ENCODE peak calls at places on chromosomes 1 and 21, in eight cellular contexts. D is T-helper 22 cell, J is amniotic stem cell, L is WERI-Rb-1, E is dorsolateral prefrontal cortex, Z is fibroblast of gingiva, Q is Panc1, G is Kasumi-1. B is an unnamed sample.

GRCh38 chr1:30749691-30750583 is 7.6 kb downstream of the LAPTM5 start:
- DNase-seq in D (peak; percentile 81), J (no peak), L (no peak), E (no peak), Z (no peak), Q (no peak), G (no peak), B (no peak)

GRCh38 chr21:25421327-25422028 is 185.8 kb downstream of the MRPL39 start:
- DNase-seq in D (peak; percentile 10), J (peak; percentile 45), L (peak; percentile 63), E (no peak), Z (peak; percentile 55), Q (peak; percentile 30), G (peak; percentile 69), B (no peak)

GRCh38 chr1:205351984-205352713 is 4.6 kb downstream of the KLHDC8A start:
- DNase-seq in D (no peak), J (no peak), L (peak; percentile 100), E (no peak), Z (no peak), Q (no peak), G (no peak), B (no peak)

GRCh38 chr1:209076688-209077087 is 506.8 kb upstream of the CAMK1G start:
- DNase-seq in D (no peak), J (no peak), L (peak; percentile 47), E (no peak), Z (no peak), Q (peak; percentile 4), G (no peak), B (no peak)

GRCh38 chr1:164720329-164721036 is 161.5 kb downstream of the PBX1 start:
- DNase-seq in D (no peak), J (no peak), L (no peak), E (no peak), Z (no peak), Q (no peak), G (no peak), B (no peak)

GRCh38 chr21:42553435-42553834 is 39.8 kb downstream of the SLC37A1 start:
- DNase-seq in D (no peak), J (no peak), L (no peak), E (no peak), Z (no peak), Q (no peak), G (no peak), B (no peak)

GRCh38 chr1:151314137-151314875 is 12.9 kb downstream of the PI4KB start:
- DNase-seq in D (no peak), J (peak; percentile 42), L (no peak), E (peak; percentile 91), Z (peak; percentile 82), Q (no peak), G (no peak), B (no peak)

GRCh38 chr1:19483261-19483660 is 2.1 kb downstream of the CAPZB start:
- DNase-seq in D (no peak), J (no peak), L (no peak), E (no peak), Z (no peak), Q (no peak), G (no peak), B (no peak)

GRCh38 chr21:42189860-42190491 is 29.0 kb upstream of the ABCG1 start:
- DNase-seq in D (no peak), J (no peak), L (no peak), E (no peak), Z (no peak), Q (no peak), G (no peak), B (no peak)

GRCh38 chr1:10132316-10132715 is 78.1 kb upstream of the KIF1B start:
- DNase-seq in D (no peak), J (no peak), L (no peak), E (no peak), Z (no peak), Q (no peak), G (no peak), B (no peak)

GRCh38 chr1:241722984-241723383 is 70.9 kb downstream of the WDR64 start:
- DNase-seq in D (no peak), J (no peak), L (no peak), E (no peak), Z (no peak), Q (no peak), G (no peak), B (no peak)

GRCh38 chr1:85554630-85555327 is 25.8 kb upstream of the CCN1 start:
- DNase-seq in D (no peak), J (peak; percentile 39), L (no peak), E (no peak), Z (peak; percentile 31), Q (no peak), G (no peak), B (no peak)

GRCh38 chr1:194339451-194339850 is 1153.0 kb upstream of the B3GALT2 start:
- DNase-seq in D (no peak), J (no peak), L (no peak), E (no peak), Z (no peak), Q (no peak), G (no peak), B (no peak)

GRCh38 chr1:156126043-156126700 is 11.7 kb downstream of the LMNA start:
- DNase-seq in D (peak; percentile 81), J (peak; percentile 83), L (peak; percentile 61), E (peak; percentile 65), Z (peak; percentile 95), Q (no peak), G (peak; percentile 97), B (peak; percentile 88)

GRCh38 chr1:232965124-232965911 is 14.9 kb downstream of the NTPCR start:
- DNase-seq in D (no peak), J (no peak), L (peak; percentile 78), E (no peak), Z (no peak), Q (no peak), G (no peak), B (no peak)

GRCh38 chr1:33724348-33724747 is 139.5 kb upstream of the HMGB4 start:
- DNase-seq in D (no peak), J (no peak), L (no peak), E (no peak), Z (no peak), Q (no peak), G (no peak), B (no peak)

GRCh38 chr1:182120411-182121258 is 59.1 kb upstream of the ZNF648 start:
- DNase-seq in D (no peak), J (no peak), L (no peak), E (peak; percentile 77), Z (no peak), Q (no peak), G (no peak), B (no peak)

GRCh38 chr1:184974086-184974836 is at the start of gene NIBAN1:
- DNase-seq in D (peak; percentile 61), J (no peak), L (peak; percentile 47), E (no peak), Z (peak; percentile 45), Q (no peak), G (peak; percentile 60), B (no peak)

GRCh38 chr1:181768216-181768929 is 285.1 kb downstream of the CACNA1E start:
- DNase-seq in D (no peak), J (no peak), L (no peak), E (no peak), Z (no peak), Q (no peak), G (no peak), B (no peak)

GRCh38 chr1:151199860-151200581 is 1.7 kb downstream of the PIP5K1A start:
- DNase-seq in D (no peak), J (peak; percentile 47), L (no peak), E (no peak), Z (peak; percentile 85), Q (no peak), G (no peak), B (no peak)

GRCh38 chr1:109396971-109397370 is 747 bp downstream of the SORT1 start:
- DNase-seq in D (no peak), J (no peak), L (peak; percentile 15), E (no peak), Z (no peak), Q (no peak), G (no peak), B (no peak)

GRCh38 chr1:16394178-16394521 is 27.1 kb downstream of the SZRD1 start:
- DNase-seq in D (no peak), J (no peak), L (no peak), E (no peak), Z (no peak), Q (no peak), G (no peak), B (no peak)

GRCh38 chr1:14778882-14779594 is 180.6 kb downstream of the KAZN start:
- DNase-seq in D (no peak), J (no peak), L (peak; percentile 45), E (no peak), Z (no peak), Q (no peak), G (no peak), B (no peak)

GRCh38 chr1:170929835-170930554 is 5.3 kb upstream of the MROH9 start:
- DNase-seq in D (no peak), J (peak; percentile 50), L (peak; percentile 6), E (no peak), Z (peak; percentile 67), Q (peak; percentile 38), G (peak; percentile 73), B (no peak)

GRCh38 chr1:979744-980072 is 2.2 kb downstream of the PERM1 start:
- DNase-seq in D (no peak), J (no peak), L (no peak), E (no peak), Z (no peak), Q (no peak), G (no peak), B (no peak)

GRCh38 chr1:36268981-36269380 is 37.2 kb upstream of the SH3D21 start:
- DNase-seq in D (no peak), J (no peak), L (no peak), E (no peak), Z (no peak), Q (no peak), G (no peak), B (no peak)

GRCh38 chr1:204837440-204838084 is 33.1 kb upstream of the NFASC start:
- DNase-seq in D (no peak), J (peak; percentile 9), L (no peak), E (no peak), Z (peak; percentile 26), Q (no peak), G (peak; percentile 12), B (no peak)

GRCh38 chr1:176691251-176692228 is 228.6 kb downstream of the PAPPA2 start:
- DNase-seq in D (no peak), J (peak; percentile 43), L (peak; percentile 63), E (no peak), Z (peak; percentile 8), Q (peak; percentile 35), G (peak; percentile 22), B (no peak)

GRCh38 chr1:33718166-33718565 is 145.7 kb upstream of the HMGB4 start:
- DNase-seq in D (no peak), J (no peak), L (no peak), E (no peak), Z (no peak), Q (no peak), G (no peak), B (no peak)

GRCh38 chr21:26836546-26836945 is 8.7 kb downstream of the ADAMTS1 start:
- DNase-seq in D (no peak), J (no peak), L (no peak), E (no peak), Z (peak; percentile 35), Q (no peak), G (no peak), B (no peak)

GRCh38 chr21:28283652-28284490 is 708.8 kb downstream of the LTN1 start:
- DNase-seq in D (no peak), J (peak; percentile 58), L (no peak), E (no peak), Z (peak; percentile 83), Q (no peak), G (no peak), B (no peak)

GRCh38 chr1:41795205-41795762 is 123.4 kb downstream of the HIVEP3 start:
- DNase-seq in D (no peak), J (no peak), L (no peak), E (no peak), Z (peak; percentile 51), Q (no peak), G (peak; percentile 41), B (no peak)

GRCh38 chr1:167514278-167514677 is 4.1 kb downstream of the CD247 start:
- DNase-seq in D (no peak), J (no peak), L (no peak), E (no peak), Z (no peak), Q (no peak), G (no peak), B (no peak)

GRCh38 chr1:205301220-205301821 is 20.2 kb downstream of the NUAK2 start:
- DNase-seq in D (no peak), J (peak; percentile 61), L (peak; percentile 98), E (no peak), Z (peak; percentile 94), Q (no peak), G (no peak), B (no peak)

B was measured in GOT3.